ENCODE peak calls at places on chromosomes 16 and 17, in four cellular contexts. R, B, O and T are unnamed samples.

GRCh38 chr16:57724541-57724940 is 11.0 kb upstream of the KATNB1 start:
- DNase-seq in O (no peak), R (no peak), B (no peak), T (no peak)

GRCh38 chr17:37218849-37219248 is 156.9 kb upstream of the C17orf78 start:
- DNase-seq in R (no peak), B (no peak), O (no peak), T (no peak)

GRCh38 chr16:27718767-27719445 is 169.0 kb downstream of the KATNIP start:
- DNase-seq in B (no peak), R (peak; percentile 64), O (no peak), T (no peak)

GRCh38 chr17:35373984-35374765 is 754 bp upstream of the SLFN11 start:
- DNase-seq in R (peak; percentile 16), O (peak; percentile 41), B (peak; percentile 46), T (no peak)

GRCh38 chr17:51995797-51996403 is 162.6 kb downstream of the CA10 start:
- DNase-seq in O (no peak), B (no peak), R (no peak), T (no peak)

GRCh38 chr17:49494937-49495841 is at the start of gene NGFR:
- DNase-seq in O (peak; percentile 92), R (peak; percentile 42), B (peak; percentile 44), T (no peak)

GRCh38 chr16:15811778-15812750 is 44.8 kb downstream of the MYH11 start:
- DNase-seq in B (no peak), R (no peak), O (no peak), T (no peak)

GRCh38 chr17:40070644-40070894 is 7.8 kb downstream of the THRA start:
- DNase-seq in O (no peak), R (no peak), B (no peak), T (no peak)

GRCh38 chr16:71359431-71359830 is 908 bp downstream of the CALB2 start:
- DNase-seq in R (no peak), B (no peak), O (peak; percentile 32), T (no peak)

GRCh38 chr16:35598696-35599332 is 2139.4 kb downstream of the TP53TG3F start:
- DNase-seq in O (no peak), B (no peak), R (no peak), T (no peak)